ENCODE peak calls at places on chromosomes 11 and 22, in five cellular contexts. D is HCT116, S is GM12878, W is ovary, X is body of pancreas. F is an unnamed sample.

GRCh38 chr11:6413791-6414231 is 5.1 kb downstream of the APBB1 start:
- DNase-seq in S (no peak), W (no peak), X (no peak), D (no peak), F (no peak)

GRCh38 chr11:27011560-27012253 is 17.8 kb downstream of the FIBIN start:
- DNase-seq in D (no peak), W (no peak), S (no peak), X (no peak), F (no peak)

GRCh38 chr11:45333023-45333422 is 46.9 kb upstream of the SYT13 start:
- DNase-seq in X (no peak), D (no peak), S (no peak), W (no peak), F (no peak)

GRCh38 chr11:104352036-104352435 is 188.1 kb upstream of the PDGFD start:
- DNase-seq in W (no peak), X (no peak), S (no peak), D (no peak), F (no peak)

GRCh38 chr11:119829407-119829806 is 100.4 kb upstream of the NECTIN1 start:
- DNase-seq in W (no peak), S (no peak), X (no peak), D (no peak), F (no peak)

GRCh38 chr11:75347781-75348613 is 3.5 kb downstream of the ARRB1 start:
- DNase-seq in W (peak), D (no peak), X (no peak), S (no peak), F (no peak)

GRCh38 chr11:109109150-109109549 is 312.8 kb upstream of the C11orf87 start:
- DNase-seq in W (no peak), X (no peak), S (no peak), D (no peak), F (no peak)

GRCh38 chr11:28123151-28123571 is 15.0 kb downstream of the METTL15 start:
- DNase-seq in X (no peak), D (no peak), S (no peak), W (no peak), F (no peak)

GRCh38 chr11:697028-697491 is 1.4 kb downstream of the TMEM80 start:
- DNase-seq in S (peak), D (no peak), X (no peak), W (no peak), F (peak)

GRCh38 chr11:15308840-15309239 is 194.1 kb downstream of the INSC start:
- DNase-seq in S (no peak), W (no peak), X (no peak), D (no peak), F (no peak)

GRCh38 chr22:44665115-44665514 is 36.9 kb upstream of the PRR5 start:
- DNase-seq in S (no peak), D (no peak), X (no peak), W (no peak), F (no peak)

GRCh38 chr22:19937616-19938473 is 3.7 kb upstream of the COMT start:
- DNase-seq in S (no peak), W (no peak), D (no peak), X (no peak), F (no peak)

GRCh38 chr11:74171630-74172465 is 759 bp downstream of the PPME1 start:
- DNase-seq in S (no peak), W (no peak), D (no peak), X (no peak), F (no peak)

GRCh38 chr22:23095467-23096342 is 25.4 kb downstream of the GNAZ start:
- DNase-seq in W (no peak), X (no peak), S (no peak), D (no peak), F (no peak)
- TF ChIP-seq CTCF in W (no peak), X (no peak), S (no peak), D (no peak), F (no peak)

GRCh38 chr11:61028135-61028729 is 56.8 kb downstream of the CD6 start:
- DNase-seq in X (no peak), D (no peak), W (no peak), S (peak), F (no peak)
- H3K4me3 ChIP-seq in X (no peak), D (no peak), W (no peak), S (no peak), F (no peak)

GRCh38 chr11:101176381-101176780 is 46.8 kb upstream of the PGR start:
- DNase-seq in X (no peak), W (no peak), D (no peak), S (no peak), F (no peak)
- TF ChIP-seq POLR2A in X (no peak), W (no peak), D (no peak), S (no peak), F (no peak)

GRCh38 chr22:39312410-39312809 is 7.0 kb downstream of the RPL3 start:
- DNase-seq in S (no peak), X (no peak), W (no peak), D (no peak), F (no peak)

GRCh38 chr22:39313258-39314001 is 6.0 kb downstream of the RPL3 start:
- DNase-seq in X (no peak), W (no peak), S (no peak), D (no peak), F (no peak)

GRCh38 chr22:39316440-39317083 is 2.9 kb downstream of the RPL3 start:
- DNase-seq in D (peak), S (peak), W (peak), X (peak), F (peak)

GRCh38 chr22:39315389-39315788 is 4.0 kb downstream of the RPL3 start:
- DNase-seq in D (no peak), S (no peak), W (no peak), X (no peak), F (no peak)

DNA sequence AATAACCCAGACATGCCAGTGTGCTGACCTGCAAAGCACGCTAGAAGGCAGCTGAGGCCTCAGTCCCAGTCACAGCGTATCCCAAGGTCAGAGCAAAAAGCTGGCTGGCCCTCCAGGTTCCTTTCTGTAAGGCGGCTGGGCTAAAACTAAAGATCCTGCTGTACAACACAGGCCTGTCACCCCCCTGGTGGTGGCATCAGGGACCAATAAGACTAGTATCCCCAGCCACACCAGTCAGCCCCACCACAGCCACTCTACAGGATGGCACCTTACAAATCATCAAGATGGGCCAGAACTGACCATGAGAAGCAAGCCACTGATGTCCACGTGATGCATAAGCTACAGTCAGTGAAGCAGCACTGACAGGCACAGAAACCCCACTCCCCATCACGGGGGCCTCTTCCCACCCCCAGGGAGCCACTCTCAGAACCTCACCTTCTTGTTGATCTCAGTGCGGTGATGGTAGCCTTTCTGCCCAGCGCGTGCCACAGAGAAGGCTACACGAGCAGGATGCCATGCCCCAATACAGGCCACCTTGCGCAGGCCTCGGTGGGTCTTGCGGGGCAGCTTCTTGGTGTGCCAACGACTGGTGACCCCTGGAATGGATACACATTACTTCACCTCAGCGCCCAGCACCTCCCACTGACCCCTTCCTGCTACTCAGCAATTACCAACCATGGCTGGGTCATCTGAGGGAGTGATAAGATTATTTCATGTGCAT is 5.0 kb downstream of the RPL3 start:
- DNase-seq in X (no peak), D (no peak), S (no peak), W (no peak), F (no peak)
- TF ChIP-seq CTCF in X (peak), D (peak), S (peak), W (no peak), F (no peak)

GRCh38 chr11:46363031-46363407 is 15.8 kb downstream of the DGKZ start:
- DNase-seq in D (no peak), X (no peak), W (no peak), S (no peak), F (peak)
- H3K4me3 ChIP-seq in D (peak), X (no peak), W (no peak), S (no peak), F (peak)

GRCh38 chr11:46845740-46846509 is at the start of gene CKAP5:
- DNase-seq in D (peak), W (peak), X (peak), S (peak), F (peak)
- TF ChIP-seq POLR2A in D (no peak), W (peak), X (peak), S (peak), F (peak)

GRCh38 chr11:64947202-64947814 is 11.6 kb upstream of the GPHA2 start:
- DNase-seq in W (no peak), S (no peak), D (no peak), X (no peak), F (no peak)
- TF ChIP-seq CTCF in W (no peak), S (no peak), D (no peak), X (no peak), F (no peak)

F was measured in gastrocnemius medialis.